ENCODE peak calls at places on chromosome 7, in four cellular contexts. D is IMR-90, S is H1, U is K562. A is an unnamed sample.

GRCh38 chr7:43943702-43944187 is 17.5 kb downstream of the UBE2D4 start:
- DNase-seq in D (no peak), S (no peak), U (no peak), A (no peak)

GRCh38 chr7:24894670-24895221 is 85.2 kb downstream of the OSBPL3 start:
- DNase-seq in D (no peak), S (no peak), U (peak), A (no peak)

GRCh38 chr7:78146546-78146945 is 348.0 kb downstream of the PHTF2 start:
- DNase-seq in D (no peak), S (no peak), U (no peak), A (no peak)

GRCh38 chr7:36372156-36372555 is 17.5 kb upstream of the ANLN start:
- DNase-seq in D (no peak), S (no peak), U (no peak), A (no peak)

GRCh38 chr7:2151235-2151634 is 81.5 kb downstream of the MAD1L1 start:
- DNase-seq in D (no peak), S (no peak), U (no peak), A (no peak)

GRCh38 chr7:102273749-102274712 is 12.6 kb upstream of the SH2B2 start:
- DNase-seq in D (peak), S (no peak), U (peak), A (no peak)

GRCh38 chr7:48337012-48337621 is 165.9 kb downstream of the ABCA13 start:
- DNase-seq in D (peak), S (no peak), U (no peak), A (no peak)

GRCh38 chr7:128406986-128407589 is 2.7 kb downstream of the IMPDH1 start:
- DNase-seq in D (no peak), S (no peak), U (no peak), A (no peak)

GRCh38 chr7:97845622-97846203 is 26.5 kb downstream of the ASNS start:
- DNase-seq in D (peak), S (no peak), U (no peak), A (no peak)

GRCh38 chr7:42768037-42768436 is 143.8 kb downstream of the C7orf25 start:
- DNase-seq in D (no peak), S (no peak), U (no peak), A (no peak)

GRCh38 chr7:11486271-11486670 is 345.7 kb downstream of the THSD7A start:
- DNase-seq in D (no peak), S (no peak), U (no peak), A (no peak)

GRCh38 chr7:12951397-12951801 is 264.0 kb downstream of the ARL4A start:
- DNase-seq in D (peak), S (no peak), U (no peak), A (no peak)

GRCh38 chr7:139618482-139619366 is 95.2 kb downstream of the CLEC2L start:
- DNase-seq in D (peak), S (no peak), U (peak), A (no peak)

GRCh38 chr7:119472398-119473038 is 800.5 kb upstream of the KCND2 start:
- DNase-seq in D (no peak), S (peak), U (no peak), A (no peak)

GRCh38 chr7:96218844-96219243 is 103.1 kb downstream of the SLC25A13 start:
- DNase-seq in D (no peak), S (no peak), U (no peak), A (no peak)

GRCh38 chr7:45179666-45180065 is 22.1 kb downstream of the RAMP3 start:
- DNase-seq in D (no peak), S (no peak), U (no peak), A (no peak)

GRCh38 chr7:127803626-127804025 is 151.6 kb downstream of the SND1 start:
- DNase-seq in D (peak), S (no peak), U (peak), A (no peak)

GRCh38 chr7:115447495-115447894 is 525.6 kb downstream of the MDFIC start:
- DNase-seq in D (no peak), S (no peak), U (no peak), A (no peak)

GRCh38 chr7:8396294-8396693 is 37.1 kb upstream of the NXPH1 start:
- DNase-seq in D (no peak), S (no peak), U (no peak), A (no peak)

GRCh38 chr7:22576941-22577927 is 77.2 kb upstream of the STEAP1B start:
- DNase-seq in D (peak), S (no peak), U (no peak), A (no peak)

GRCh38 chr7:45068236-45069023 is 20.3 kb downstream of the NACAD start:
- DNase-seq in D (no peak), S (no peak), U (no peak), A (no peak)

GRCh38 chr7:22082886-22083710 is 137.4 kb upstream of the CDCA7L start:
- DNase-seq in D (peak), S (peak), U (peak), A (peak)

GRCh38 chr7:44980393-44981034 is 1.7 kb upstream of the MYO1G start:
- DNase-seq in D (peak), S (no peak), U (no peak), A (peak)

GRCh38 chr7:35267372-35267771 is 13.5 kb upstream of the TBX20 start:
- DNase-seq in D (no peak), S (no peak), U (no peak), A (no peak)

GRCh38 chr7:55493416-55493815 is 78.9 kb downstream of the VOPP1 start:
- DNase-seq in D (peak), S (no peak), U (no peak), A (no peak)

GRCh38 chr7:27154369-27154768 is 2.0 kb upstream of the HOXA3 start:
- DNase-seq in D (no peak), S (no peak), U (no peak), A (no peak)

GRCh38 chr7:27152816-27153486 is 568 bp upstream of the HOXA3 start:
- DNase-seq in D (no peak), S (no peak), U (no peak), A (no peak)

GRCh38 chr7:27151945-27152815 is at the start of gene HOXA3:
- DNase-seq in D (peak), S (no peak), U (no peak), A (no peak)

GRCh38 chr7:27154901-27155815 is 1.3 kb downstream of the HOXA7 start:
- DNase-seq in D (no peak), S (no peak), U (no peak), A (no peak)

GRCh38 chr7:27153526-27153925 is 1.1 kb upstream of the HOXA3 start:
- DNase-seq in D (no peak), S (no peak), U (no peak), A (no peak)
- TF ChIP-seq CHD1 in D (no peak), S (no peak), U (no peak), A (no peak)

GRCh38 chr7:109611656-109612055 is 1042.0 kb downstream of the DNAJB9 start:
- DNase-seq in D (no peak), S (no peak), U (no peak), A (no peak)
- TF ChIP-seq CHD1 in D (no peak), S (no peak), U (no peak), A (no peak)

GRCh38 chr7:108384721-108385483 is 71.3 kb downstream of the NRCAM start:
- DNase-seq in D (no peak), S (no peak), U (no peak), A (no peak)
- TF ChIP-seq CHD1 in D (no peak), S (no peak), U (no peak), A (no peak)

DNA sequence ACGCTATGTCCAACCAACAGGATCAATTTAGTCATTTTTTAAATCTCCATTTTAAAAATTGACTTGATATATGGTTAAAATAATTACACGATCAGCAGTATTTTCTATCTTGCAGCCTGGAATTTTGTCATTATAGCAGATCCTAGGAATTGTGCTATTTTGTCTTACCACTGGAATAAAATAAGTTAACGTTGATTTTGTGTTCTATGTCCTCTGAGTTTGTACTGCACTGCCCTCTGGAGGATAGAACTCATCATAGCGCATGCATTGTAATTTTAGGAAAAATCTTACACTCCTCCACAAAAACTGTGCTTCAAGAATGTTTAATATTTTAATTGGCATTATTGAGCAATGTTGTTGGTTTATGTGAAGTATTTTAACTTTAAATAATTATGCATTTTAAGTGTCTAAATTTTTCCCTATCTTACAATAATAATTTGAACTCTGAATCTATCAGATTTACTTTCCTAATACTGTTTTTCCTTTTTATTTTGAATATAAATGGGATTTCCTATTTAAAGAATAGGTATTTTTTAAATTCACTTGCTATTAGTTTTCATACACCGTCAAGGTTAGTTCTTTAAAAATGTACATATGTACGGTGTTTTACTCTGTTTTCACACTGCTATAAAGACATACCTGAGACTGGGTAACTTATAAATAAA is 220.1 kb downstream of the PPP1R3A start:
- DNase-seq in D (peak), S (no peak), U (peak), A (no peak)
- TF ChIP-seq CHD1 in D (no peak), S (no peak), U (no peak), A (no peak)

DNA sequence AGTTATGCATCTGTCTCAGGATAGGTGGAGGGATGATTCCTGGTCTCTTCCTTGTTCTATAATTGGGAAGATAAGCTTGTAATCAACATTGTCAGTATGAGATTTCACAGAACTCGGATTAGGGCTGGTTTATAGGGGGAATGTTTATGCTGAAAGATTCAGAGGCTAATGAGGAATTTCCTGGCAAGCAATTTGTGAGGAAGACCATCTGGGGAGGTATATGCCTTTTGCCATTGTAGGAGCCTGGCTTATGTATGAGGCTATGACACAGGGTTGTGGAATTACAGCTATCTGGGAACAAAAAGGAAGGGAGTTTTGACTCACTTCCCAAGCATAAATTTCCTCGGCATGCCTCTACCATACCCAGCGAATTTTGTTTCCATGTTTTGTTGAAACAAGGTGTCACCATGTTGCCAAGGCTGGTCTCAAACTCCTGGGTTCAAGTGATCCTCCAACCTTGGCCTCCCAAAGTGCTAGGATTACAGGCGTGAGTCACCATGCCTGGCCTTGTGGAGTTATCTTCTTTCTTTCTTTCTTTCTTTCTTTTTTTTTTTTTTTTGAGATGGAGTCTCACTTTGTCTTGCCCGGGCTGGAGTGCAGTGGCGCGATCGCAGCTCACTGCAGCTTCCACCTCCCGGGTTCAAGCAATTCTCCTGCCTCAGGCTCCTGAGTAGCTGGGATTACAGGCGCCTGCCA is 1.6 kb upstream of the COPS6 start:
- DNase-seq in D (peak), S (no peak), U (no peak), A (no peak)
- TF ChIP-seq CHD1 in D (no peak), S (no peak), U (no peak), A (no peak)

DNA sequence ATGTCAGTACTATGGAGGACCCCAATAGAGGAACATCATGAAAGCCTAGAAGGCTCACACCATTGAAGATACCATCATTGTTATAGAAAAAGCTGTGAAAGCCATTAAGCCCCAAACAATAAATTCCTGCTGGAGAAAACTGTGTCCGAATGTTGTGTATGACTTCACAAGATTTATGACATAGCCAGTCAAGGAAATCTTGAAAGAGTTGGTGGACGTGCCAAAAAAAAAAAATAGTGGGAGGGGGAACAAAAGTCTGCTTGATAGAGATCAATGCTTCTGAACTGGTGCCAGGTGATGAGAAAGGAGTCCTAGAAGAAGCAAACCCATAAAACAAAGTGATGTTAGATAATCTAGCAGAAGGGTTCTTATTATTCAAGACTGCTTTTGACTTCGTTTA is 41.2 kb downstream of the RALA start:
- DNase-seq in D (no peak), S (no peak), U (no peak), A (no peak)
- TF ChIP-seq CHD1 in D (no peak), S (no peak), U (no peak), A (no peak)

GRCh38 chr7:80781561-80781979 is 137.3 kb downstream of the SEMA3C start:
- DNase-seq in D (peak), S (no peak), U (no peak), A (no peak)
- TF ChIP-seq CHD1 in D (no peak), S (no peak), U (no peak), A (no peak)

DNA sequence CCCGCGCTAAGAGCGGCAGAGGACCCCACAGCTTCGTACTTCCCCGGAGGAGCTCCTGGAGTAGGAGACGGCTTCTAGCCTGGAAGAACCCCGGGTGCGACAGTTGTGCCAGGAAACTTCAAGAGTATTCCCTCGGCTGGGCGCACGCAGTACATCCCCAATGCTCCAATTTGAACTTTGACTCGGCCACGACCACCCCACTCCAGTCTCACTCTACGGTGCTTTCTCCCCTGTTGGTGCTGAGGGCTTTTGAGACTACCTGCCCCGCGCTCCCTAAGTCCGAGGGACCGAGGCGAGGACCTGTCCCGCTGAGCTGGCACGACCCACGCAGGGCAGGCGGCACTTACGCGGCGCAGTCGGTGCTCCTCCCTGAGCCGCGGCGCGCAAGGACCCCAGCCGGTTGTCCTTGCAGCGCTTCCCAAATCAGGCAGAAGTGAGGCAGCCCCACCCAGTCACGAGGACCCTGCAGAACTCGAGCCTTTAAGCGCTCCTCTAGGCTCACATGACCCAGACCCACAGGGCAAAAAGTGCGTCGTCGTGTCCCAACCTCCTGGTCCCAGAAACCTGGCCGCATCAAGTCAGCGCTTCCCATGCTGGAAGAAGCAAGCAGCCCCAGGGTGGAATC is at the start of gene CPVL:
- DNase-seq in D (no peak), S (peak), U (no peak), A (no peak)
- TF ChIP-seq CHD1 in D (no peak), S (no peak), U (no peak), A (no peak)

GRCh38 chr7:157757776-157758467 is 421.1 kb downstream of the DNAJB6 start:
- DNase-seq in D (no peak), S (no peak), U (no peak), A (no peak)
- TF ChIP-seq CHD1 in D (no peak), S (no peak), U (no peak), A (no peak)

GRCh38 chr7:129714514-129715063 is 103.1 kb downstream of the NRF1 start:
- DNase-seq in D (no peak), S (no peak), U (no peak), A (no peak)

GRCh38 chr7:129707910-129708490 is 96.5 kb downstream of the NRF1 start:
- DNase-seq in D (no peak), S (no peak), U (no peak), A (no peak)

DNA sequence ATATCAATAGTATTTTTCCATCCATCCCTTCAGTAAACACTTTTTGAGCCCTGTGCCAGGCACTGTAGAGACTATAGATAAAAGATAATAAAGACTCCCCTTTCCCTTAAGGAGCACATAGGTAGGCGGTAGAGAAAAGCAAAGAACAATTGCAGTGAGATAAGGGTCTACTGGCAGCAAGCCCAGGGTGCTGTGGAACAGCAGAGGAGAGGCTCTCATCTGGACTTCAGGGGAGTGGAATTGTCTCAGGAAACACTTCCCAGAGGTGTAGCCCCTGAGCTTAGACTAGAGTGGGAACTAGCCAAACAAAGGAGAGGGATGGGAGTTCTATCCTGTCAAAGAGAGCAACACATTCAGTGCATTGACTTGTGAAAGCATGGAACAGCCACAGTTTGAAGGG is 102.0 kb downstream of the NRF1 start:
- DNase-seq in D (no peak), S (no peak), U (no peak), A (no peak)
- TF ChIP-seq CHD1 in D (no peak), S (no peak), U (no peak), A (no peak)

A was measured in GM12878.